ENCODE peak calls at places on chromosomes 3 and 15, in six cellular contexts. V is aorta, E is psoas muscle, S is SJSA1, F is AG04450, Q is upper lobe of right lung. A is an unnamed sample.

GRCh38 chr15:48025118-48025517 is 95.7 kb upstream of the SLC24A5 start:
- DNase-seq in S (no peak), V (no peak), Q (no peak), E (no peak), F (no peak), A (no peak)

GRCh38 chr3:81336470-81336869 is 425.0 kb downstream of the GBE1 start:
- DNase-seq in S (no peak), Q (no peak), V (no peak), E (no peak), F (no peak), A (no peak)

GRCh38 chr3:30476373-30477082 is 129.9 kb upstream of the TGFBR2 start:
- DNase-seq in F (no peak), V (no peak), S (peak; percentile 26), Q (no peak), E (no peak), A (no peak)

GRCh38 chr15:68658151-68658550 is 79.4 kb downstream of the CORO2B start:
- DNase-seq in F (no peak), E (no peak), S (no peak), Q (peak; percentile 48), V (peak; percentile 50), A (peak; percentile 50)

GRCh38 chr3:102106421-102107097 is 257.2 kb downstream of the NFKBIZ start:
- DNase-seq in E (no peak), V (no peak), Q (no peak), S (no peak), F (no peak), A (no peak)

GRCh38 chr3:183308746-183309145 is 55.7 kb downstream of the B3GNT5 start:
- DNase-seq in F (no peak), V (no peak), Q (no peak), E (no peak), S (no peak), A (no peak)

GRCh38 chr3:87351913-87352312 is 75.5 kb upstream of the POU1F1 start:
- DNase-seq in V (no peak), S (no peak), F (no peak), E (no peak), Q (no peak), A (no peak)

GRCh38 chr3:64268926-64269325 is 43.7 kb upstream of the PRICKLE2 start:
- DNase-seq in S (no peak), F (no peak), Q (no peak), E (no peak), V (no peak), A (no peak)

GRCh38 chr3:194255252-194256039 is 95.7 kb downstream of the CPN2 start:
- DNase-seq in Q (peak; percentile 90), V (peak; percentile 84), F (no peak), E (peak; percentile 62), S (no peak), A (no peak)

GRCh38 chr3:48047841-48048456 is 31.7 kb upstream of the MAP4 start:
- DNase-seq in S (no peak), Q (no peak), E (no peak), V (no peak), F (no peak), A (no peak)

GRCh38 chr3:117665311-117665710 is 955.7 kb downstream of the TUSC7 start:
- DNase-seq in Q (peak; percentile 72), E (no peak), F (no peak), V (no peak), S (no peak), A (no peak)

GRCh38 chr3:8837172-8837571 is 67.8 kb upstream of the OXTR start:
- DNase-seq in E (no peak), S (no peak), F (no peak), V (no peak), Q (no peak), A (no peak)

GRCh38 chr15:66057089-66057488 is 187.8 kb downstream of the RAB11A start:
- DNase-seq in E (no peak), F (no peak), S (no peak), Q (no peak), V (no peak), A (no peak)

GRCh38 chr3:47850062-47850802 is 47.3 kb downstream of the DHX30 start:
- DNase-seq in V (no peak), E (no peak), F (peak; percentile 18), S (peak; percentile 30), Q (no peak), A (no peak)

GRCh38 chr3:59482001-59482400 is 432.2 kb upstream of the CFAP20DC start:
- DNase-seq in F (no peak), E (no peak), Q (no peak), S (no peak), V (no peak), A (no peak)

GRCh38 chr15:39130556-39131379 is 450.1 kb upstream of the THBS1 start:
- DNase-seq in F (no peak), E (no peak), V (no peak), S (peak; percentile 28), Q (no peak), A (no peak)

DNA sequence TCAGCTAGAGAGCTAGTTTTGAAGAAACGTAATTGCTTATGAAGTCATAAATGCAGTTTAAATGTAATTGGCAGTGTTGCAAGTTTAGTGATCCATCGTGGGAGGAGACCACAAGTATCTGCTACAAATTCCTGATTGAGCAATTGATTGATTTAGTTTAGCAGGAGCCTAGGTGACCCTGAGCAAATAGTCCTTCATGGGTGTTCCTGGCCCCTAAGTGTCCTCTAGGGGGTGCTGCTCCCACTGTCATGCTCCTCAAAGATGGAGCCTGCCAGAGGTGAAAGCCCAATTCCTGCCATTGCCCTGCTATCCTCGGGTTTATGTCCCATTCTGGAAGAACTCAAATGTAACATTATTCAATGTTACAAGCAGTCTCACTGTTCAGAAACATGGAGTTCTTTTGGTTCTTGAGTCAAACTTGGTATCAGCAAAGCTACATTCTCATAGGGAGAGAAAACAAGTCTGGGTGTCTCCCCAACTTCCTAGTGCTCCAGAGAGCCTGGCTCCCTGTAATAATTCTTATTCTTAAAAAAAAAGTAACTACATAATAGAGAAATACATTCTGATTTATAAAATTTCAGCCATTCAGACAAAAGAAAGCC is 29.8 kb upstream of the SENP5 start:
- DNase-seq in V (peak; percentile 78), E (peak; percentile 60), Q (peak; percentile 69), S (peak; percentile 10), F (peak; percentile 24), A (no peak)
- H3K4me3 ChIP-seq in V (no peak overlapping the region), E (no peak overlapping the region), Q (no peak overlapping the region), S (no peak overlapping the region), F (no peak overlapping the region), A (no peak overlapping the region)

GRCh38 chr15:70320077-70320830 is 222.5 kb upstream of the TLE3 start:
- DNase-seq in E (no peak), F (no peak), V (no peak), Q (no peak), S (no peak), A (no peak)
- H3K27ac ChIP-seq in E (no peak overlapping the region), F (no peak overlapping the region), V (no peak overlapping the region), Q (no peak overlapping the region), S (no peak overlapping the region), A (no peak overlapping the region)

GRCh38 chr3:187450791-187451190 is 82.6 kb downstream of the RTP4 start:
- DNase-seq in V (no peak), E (no peak), Q (no peak), F (no peak), S (no peak), A (no peak)

GRCh38 chr3:187448674-187449073 is 80.5 kb downstream of the RTP4 start:
- DNase-seq in S (no peak), F (no peak), Q (no peak), V (no peak), E (no peak), A (no peak)

GRCh38 chr3:187447737-187448136 is 79.6 kb downstream of the RTP4 start:
- DNase-seq in E (no peak), Q (no peak), F (no peak), V (no peak), S (no peak), A (no peak)

GRCh38 chr3:187445352-187445751 is 77.2 kb downstream of the RTP4 start:
- DNase-seq in E (no peak), V (no peak), F (no peak), Q (no peak), S (no peak), A (no peak)
- H3K4me3 ChIP-seq in E (no peak overlapping the region), V (no peak overlapping the region), F (no peak overlapping the region), Q (no peak overlapping the region), S (no peak overlapping the region), A (no peak overlapping the region)

GRCh38 chr3:49500408-49501257 is 30.6 kb downstream of the DAG1 start:
- DNase-seq in S (peak; percentile 72), V (peak; percentile 80), E (peak; percentile 72), F (peak; percentile 87), Q (no peak), A (peak; percentile 85)
- H3K27ac ChIP-seq in S (peak overlapping the region; percentile 77), V (peak overlapping the region; percentile 95), E (peak overlapping the region; percentile 98), F (peak overlapping the region; percentile 87), Q (peak overlapping the region; percentile 33), A (peak overlapping the region; percentile 89)

DNA sequence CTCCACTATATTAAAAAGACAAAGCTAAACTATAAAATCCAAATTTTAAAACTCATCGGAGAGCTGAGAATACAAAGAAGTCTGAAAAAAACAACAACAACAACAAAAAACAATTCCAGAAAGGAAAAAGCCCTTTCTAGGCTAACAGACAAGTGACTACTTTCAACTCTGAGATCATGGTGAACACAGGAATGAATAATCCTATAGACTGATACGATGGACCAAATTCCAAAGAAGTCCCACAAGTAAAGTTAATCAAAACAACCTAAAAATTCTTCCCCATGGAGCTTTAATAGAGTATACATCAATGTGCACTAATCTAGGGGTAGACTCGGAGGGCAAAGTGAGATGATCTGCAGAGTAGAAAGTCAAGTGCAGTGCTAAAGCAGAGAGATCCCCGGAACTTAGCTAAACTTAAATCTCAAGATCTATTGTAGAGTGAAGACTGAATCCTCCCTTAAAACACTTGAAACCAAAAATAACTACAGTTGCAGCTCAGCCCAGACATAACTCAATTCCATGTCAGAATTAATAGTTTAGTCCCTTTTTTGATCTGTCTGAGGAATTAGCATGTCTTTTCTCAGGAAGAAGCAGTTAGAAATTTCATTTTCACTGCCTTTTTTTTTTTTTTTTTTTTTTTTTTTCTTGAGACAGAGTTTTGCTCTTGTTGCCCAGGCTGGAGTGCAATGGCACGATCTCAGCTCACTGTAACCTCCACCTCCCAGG is 43.5 kb downstream of the MYO9A start:
- DNase-seq in E (no peak), F (no peak), S (no peak), Q (no peak), V (no peak), A (no peak)
- H3K4me3 ChIP-seq in E (no peak overlapping the region), F (no peak overlapping the region), S (no peak overlapping the region), Q (no peak overlapping the region), V (no peak overlapping the region), A (no peak overlapping the region)

DNA sequence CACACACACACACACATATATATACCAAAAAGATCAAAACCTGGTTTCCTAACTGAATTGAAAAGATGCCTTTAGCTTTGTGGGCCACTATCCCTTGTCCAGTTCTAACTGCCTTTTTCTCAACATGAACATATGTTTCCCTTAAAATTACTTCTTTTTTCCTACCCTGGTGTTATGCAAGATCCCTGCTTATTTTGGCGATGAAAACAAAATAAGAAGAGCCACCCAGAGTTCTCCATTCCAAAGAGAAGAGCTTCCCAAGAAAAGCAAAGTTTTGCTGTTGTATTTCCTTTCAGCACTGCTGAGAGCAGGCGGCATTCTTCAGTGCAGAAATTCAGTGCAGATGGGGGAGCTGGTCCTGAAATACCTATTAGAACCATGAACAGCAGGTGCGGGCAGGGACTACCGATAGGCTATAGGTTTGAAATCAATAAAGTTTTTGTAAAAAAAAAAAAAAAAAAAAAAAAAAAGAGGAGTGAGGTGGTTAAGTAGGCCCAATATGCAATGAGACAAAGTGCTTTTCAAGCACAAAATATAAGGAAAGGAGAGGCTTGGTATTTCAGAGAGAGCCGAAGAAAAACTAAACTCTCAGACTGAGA is 238.0 kb downstream of the FOXP1 start:
- DNase-seq in E (no peak), V (no peak), F (no peak), Q (no peak), S (no peak), A (no peak)
- H3K27ac ChIP-seq in E (no peak overlapping the region), V (no peak overlapping the region), F (no peak overlapping the region), Q (no peak overlapping the region), S (no peak overlapping the region), A (peak overlapping the region; percentile 16)

A was measured in coronary artery.